ENCODE peak calls at places on chromosomes 5 and 9, in eight cellular contexts. N is AG09309; R is stomach; G is CD8-positive, alpha-beta T cell; M is astrocyte; H is heart right ventricle; C is tibial artery; U is choroid plexus epithelial cell. J is an unnamed sample.

GRCh38 chr5:80109549-80110478 is 74.7 kb downstream of the THBS4 start:
- DNase-seq in N (no peak), R (no peak), G (no peak), M (no peak), H (peak; percentile 79), C (no peak), U (no peak), J (no peak)

GRCh38 chr9:71504636-71505035 is 263.7 kb downstream of the CEMIP2 start:
- DNase-seq in N (no peak), R (no peak), G (no peak), M (no peak), H (no peak), C (no peak), U (no peak), J (no peak)

GRCh38 chr5:179307006-179307800 is 38.1 kb downstream of the ADAMTS2 start:
- DNase-seq in N (no peak), R (no peak), G (no peak), M (no peak), H (no peak), C (peak; percentile 64), U (no peak), J (no peak)

GRCh38 chr5:150323819-150324218 is 21.1 kb upstream of the ARSI start:
- DNase-seq in N (no peak), R (no peak), G (no peak), M (no peak), H (no peak), C (no peak), U (no peak), J (no peak)

GRCh38 chr9:91898451-91899433 is 51.3 kb downstream of the ROR2 start:
- DNase-seq in N (no peak), R (peak; percentile 39), G (no peak), M (peak; percentile 8), H (no peak), C (no peak), U (peak; percentile 93), J (no peak)

GRCh38 chr5:146151970-146152369 is 30.5 kb downstream of the LARS1 start:
- DNase-seq in N (no peak), R (no peak), G (no peak), M (no peak), H (no peak), C (no peak), U (no peak), J (no peak)

GRCh38 chr5:91938441-91938840 is 555.3 kb upstream of the ARRDC3 start:
- DNase-seq in N (no peak), R (no peak), G (no peak), M (peak; percentile 30), H (no peak), C (no peak), U (peak; percentile 22), J (no peak)

GRCh38 chr9:124242331-124243194 is 15.2 kb upstream of the NEK6 start:
- DNase-seq in N (no peak), R (no peak), G (no peak), M (no peak), H (peak; percentile 55), C (peak; percentile 64), U (peak; percentile 51), J (no peak)

GRCh38 chr9:105103776-105104175 is 140.7 kb upstream of the SLC44A1 start:
- DNase-seq in N (no peak), R (no peak), G (no peak), M (peak; percentile 55), H (no peak), C (no peak), U (no peak), J (no peak)

GRCh38 chr5:90939208-90939607 is 380.6 kb downstream of the ADGRV1 start:
- DNase-seq in N (no peak), R (no peak), G (no peak), M (peak; percentile 22), H (no peak), C (no peak), U (peak; percentile 73), J (no peak)

GRCh38 chr9:124869986-124870560 is 8.1 kb downstream of the ARPC5L start:
- DNase-seq in N (no peak), R (peak; percentile 60), G (peak; percentile 79), M (no peak), H (peak; percentile 39), C (no peak), U (peak; percentile 51), J (no peak)

GRCh38 chr5:141668601-141669265 is 13.3 kb downstream of the ARAP3 start:
- DNase-seq in N (no peak), R (no peak), G (no peak), M (peak; percentile 29), H (no peak), C (no peak), U (peak; percentile 30), J (no peak)

GRCh38 chr5:110055301-110055700 is 365.6 kb downstream of the MAN2A1 start:
- DNase-seq in N (no peak), R (no peak), G (no peak), M (peak; percentile 67), H (no peak), C (no peak), U (no peak), J (no peak)

GRCh38 chr5:143923634-143924265 is 111.8 kb downstream of the HMHB1 start:
- DNase-seq in N (no peak), R (no peak), G (no peak), M (peak; percentile 57), H (no peak), C (no peak), U (peak; percentile 68), J (no peak)

GRCh38 chr5:113546711-113547159 is 33.2 kb downstream of the YTHDC2 start:
- DNase-seq in N (peak; percentile 68), R (no peak), G (no peak), M (peak; percentile 93), H (no peak), C (no peak), U (peak; percentile 69), J (peak; percentile 15)

GRCh38 chr5:132298305-132298704 is 4.1 kb downstream of the SLC22A4 start:
- DNase-seq in N (no peak), R (no peak), G (no peak), M (no peak), H (no peak), C (no peak), U (peak; percentile 81), J (no peak)

GRCh38 chr5:56595561-56595960 is 219.8 kb upstream of the MAP3K1 start:
- DNase-seq in N (no peak), R (no peak), G (no peak), M (peak; percentile 16), H (no peak), C (no peak), U (peak; percentile 23), J (no peak)

GRCh38 chr5:161261693-161262323 is 284.7 kb downstream of the GABRB2 start:
- DNase-seq in N (no peak), R (no peak), G (no peak), M (no peak), H (no peak), C (no peak), U (no peak), J (no peak)

GRCh38 chr9:72996106-72996505 is 43.3 kb upstream of the ALDH1A1 start:
- DNase-seq in N (peak; percentile 11), R (no peak), G (no peak), M (no peak), H (no peak), C (no peak), U (no peak), J (no peak)

GRCh38 chr5:32426440-32427151 is 17.9 kb downstream of the ZFR start:
- DNase-seq in N (no peak), R (no peak), G (no peak), M (no peak), H (no peak), C (no peak), U (no peak), J (no peak)
- H3K4me3 ChIP-seq in N (no peak overlapping the region), R (no peak overlapping the region), G (no peak overlapping the region), M (no peak overlapping the region), H (no peak overlapping the region), C (no peak overlapping the region), U (no peak overlapping the region), J (no peak overlapping the region)

DNA sequence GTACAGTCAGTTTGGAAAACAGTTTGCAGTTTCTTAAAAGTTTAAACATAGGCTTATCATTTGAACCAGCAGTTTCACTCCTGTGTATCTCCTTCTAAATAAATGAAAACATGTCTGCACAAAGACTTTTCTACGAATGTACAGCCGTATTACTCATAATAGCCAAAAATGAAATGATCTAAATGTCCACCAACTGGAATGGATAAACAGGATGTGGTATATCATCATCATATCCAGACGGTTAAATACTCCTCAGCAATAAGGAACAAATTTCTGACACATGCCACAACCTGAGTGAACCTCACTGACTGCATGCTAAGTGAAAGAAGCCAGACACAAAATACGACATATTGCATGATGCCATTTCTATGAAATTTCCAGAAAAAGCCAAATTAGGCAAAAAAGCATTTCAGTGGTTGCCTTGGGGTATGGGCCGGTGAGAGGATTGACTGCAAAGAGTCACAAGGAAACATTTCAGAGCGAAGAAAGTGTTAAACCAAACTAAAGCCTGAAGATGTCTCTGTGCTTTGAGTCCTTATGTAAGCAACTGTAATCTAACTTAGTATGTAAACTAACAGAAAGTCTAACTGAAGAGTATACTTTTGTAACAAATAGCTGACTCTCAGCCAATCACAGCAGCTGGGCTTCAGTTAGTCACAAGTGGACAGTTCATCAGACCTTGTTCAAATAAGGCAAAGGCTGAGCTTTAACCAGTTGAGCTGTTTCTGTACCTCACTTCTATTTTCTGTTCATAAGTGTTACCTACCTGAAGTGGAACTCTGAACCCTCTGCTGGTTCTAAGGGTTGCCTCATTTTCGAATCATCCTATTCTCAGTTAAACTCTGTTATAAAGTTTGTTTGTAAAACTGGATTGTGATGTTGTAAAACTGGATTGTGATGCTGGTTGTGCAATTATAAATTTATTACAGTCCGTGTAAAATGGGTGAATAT is 65.2 kb downstream of the TRIO start:
- DNase-seq in N (no peak), R (no peak), G (no peak), M (peak; percentile 91), H (no peak), C (no peak), U (peak; percentile 93), J (no peak)
- TF ChIP-seq CTCF in N (no peak), R (no peak), G (no peak), M (no peak), H (no peak), C (no peak), U (no peak), J (no peak)

GRCh38 chr9:108885643-108886348 is 23.7 kb downstream of the ACTL7A start:
- DNase-seq in N (peak; percentile 3), R (no peak), G (peak; percentile 7), M (peak; percentile 62), H (peak; percentile 20), C (no peak), U (peak; percentile 93), J (peak; percentile 75)
- H3K4me3 ChIP-seq in N (no peak overlapping the region), R (no peak overlapping the region), G (no peak overlapping the region), M (no peak overlapping the region), H (no peak overlapping the region), C (no peak overlapping the region), U (no peak overlapping the region), J (no peak overlapping the region)

DNA sequence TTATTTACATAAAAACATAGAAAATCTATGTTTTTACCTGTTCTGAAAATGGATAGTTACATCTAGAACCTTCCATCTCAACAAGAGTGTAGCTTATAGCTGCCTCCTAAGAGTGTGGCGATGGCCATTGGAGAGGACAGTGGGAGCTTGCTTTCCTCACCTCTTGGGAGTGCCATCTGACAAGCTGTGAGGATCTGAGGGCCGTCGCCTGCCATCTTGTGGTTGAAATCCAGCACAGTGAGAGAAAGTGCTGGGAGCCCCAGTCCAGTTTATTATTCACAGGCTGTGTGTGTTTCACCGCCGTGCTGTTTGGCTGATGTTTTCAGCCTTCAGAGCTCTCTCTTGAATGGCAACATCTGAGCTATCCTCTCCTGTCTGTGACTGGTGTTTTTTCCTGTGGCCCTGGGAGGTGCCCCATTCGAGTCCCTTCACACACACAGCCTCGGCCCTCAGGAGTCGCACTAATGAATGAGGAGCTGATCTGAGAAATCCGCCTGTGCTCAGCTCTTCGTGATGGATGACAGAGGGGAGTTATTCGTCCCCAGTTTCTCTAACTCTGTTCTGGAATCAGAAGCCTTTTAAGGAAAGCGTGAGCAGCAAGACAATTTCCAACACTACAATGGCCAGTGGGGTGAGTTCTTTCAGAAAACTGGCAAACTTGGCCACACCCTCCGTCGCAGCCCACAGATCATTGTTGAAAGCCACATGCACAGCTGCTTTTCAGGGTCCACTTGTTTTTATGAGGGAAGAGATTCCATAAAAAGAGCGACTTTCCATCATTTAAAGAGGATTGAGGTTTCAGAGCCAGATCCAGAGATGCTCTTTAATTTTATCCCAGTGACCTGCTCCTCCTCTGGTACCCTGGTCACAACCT is 170.3 kb downstream of the PDZD2 start:
- DNase-seq in N (peak; percentile 20), R (peak; percentile 55), G (no peak), M (peak; percentile 54), H (peak; percentile 75), C (peak; percentile 80), U (peak; percentile 87), J (peak; percentile 35)
- TF ChIP-seq CTCF in N (peak; percentile 85), R (peak; percentile 42), G (no peak), M (peak; percentile 72), H (peak; percentile 74), C (peak; percentile 81), U (peak; percentile 92), J (peak; percentile 66)